ENCODE peak calls at places on chromosome 12, in five cellular contexts. J, R, B, C and Z are unnamed samples.

GRCh38 chr12:106138646-106139421 is at the start of gene NUAK1:
- DNase-seq in J (no peak), R (no peak), B (no peak), C (no peak), Z (peak)

GRCh38 chr12:86254399-86255107 is 1.6 kb downstream of the MGAT4C start:
- DNase-seq in J (no peak), R (no peak), B (no peak), C (no peak), Z (no peak)

GRCh38 chr12:94644141-94644575 is 6.2 kb downstream of the TMCC3 start:
- DNase-seq in J (no peak), R (peak), B (no peak), C (no peak), Z (no peak)

GRCh38 chr12:14410841-14411569 is 45.5 kb downstream of the ATF7IP start:
- DNase-seq in J (no peak), R (no peak), B (no peak), C (no peak), Z (no peak)

GRCh38 chr12:78290606-78291345 is 460.1 kb downstream of the NAV3 start:
- DNase-seq in J (no peak), R (no peak), B (no peak), C (no peak), Z (no peak)

GRCh38 chr12:113049976-113050742 is 6.4 kb upstream of the DTX1 start:
- DNase-seq in J (no peak), R (no peak), B (no peak), C (no peak), Z (no peak)

GRCh38 chr12:19206493-19207077 is 77.1 kb downstream of the PLEKHA5 start:
- DNase-seq in J (no peak), R (no peak), B (no peak), C (no peak), Z (no peak)

GRCh38 chr12:6603095-6603567 is 4.0 kb downstream of the CHD4 start:
- DNase-seq in J (no peak), R (no peak), B (no peak), C (no peak), Z (no peak)

GRCh38 chr12:80702889-80703605 is 4.4 kb upstream of the MYF6 start:
- DNase-seq in J (no peak), R (peak), B (no peak), C (no peak), Z (no peak)

GRCh38 chr12:43098078-43098477 is 453.9 kb downstream of the ADAMTS20 start:
- DNase-seq in J (no peak), R (no peak), B (no peak), C (no peak), Z (no peak)

GRCh38 chr12:85740190-85740589 is 96.0 kb downstream of the RASSF9 start:
- DNase-seq in J (no peak), R (no peak), B (no peak), C (no peak), Z (no peak)

GRCh38 chr12:123942277-123942653 is 30.4 kb downstream of the CCDC92 start:
- DNase-seq in J (no peak), R (no peak), B (no peak), C (no peak), Z (no peak)

GRCh38 chr12:6264402-6265037 is 46.0 kb upstream of the PLEKHG6 start:
- DNase-seq in J (no peak), R (no peak), B (no peak), C (no peak), Z (no peak)

GRCh38 chr12:117472983-117473382 is 111.6 kb upstream of the NOS1 start:
- DNase-seq in J (no peak), R (no peak), B (peak), C (peak), Z (no peak)

GRCh38 chr12:571795-572531 is 91.3 kb downstream of the NINJ2 start:
- DNase-seq in J (no peak), R (no peak), B (no peak), C (no peak), Z (no peak)

GRCh38 chr12:25883026-25883928 is 75.2 kb upstream of the RASSF8 start:
- DNase-seq in J (no peak), R (no peak), B (peak), C (no peak), Z (no peak)

GRCh38 chr12:67625004-67625403 is 23.5 kb upstream of the DYRK2 start:
- DNase-seq in J (no peak), R (no peak), B (no peak), C (no peak), Z (no peak)

GRCh38 chr12:131830335-131831020 is 2.3 kb downstream of the MMP17 start:
- DNase-seq in J (peak), R (no peak), B (peak), C (no peak), Z (no peak)

GRCh38 chr12:103791350-103791920 is 49.6 kb downstream of the NT5DC3 start:
- DNase-seq in J (no peak), R (no peak), B (no peak), C (no peak), Z (no peak)

GRCh38 chr12:130970908-130971233 is 17.2 kb downstream of the ADGRD1 start:
- DNase-seq in J (no peak), R (no peak), B (no peak), C (no peak), Z (no peak)

GRCh38 chr12:32605326-32606095 is 73.6 kb upstream of the DNM1L start:
- DNase-seq in J (no peak), R (no peak), B (no peak), C (no peak), Z (no peak)

GRCh38 chr12:89370850-89371249 is 18.5 kb upstream of the DUSP6 start:
- DNase-seq in J (no peak), R (no peak), B (no peak), C (no peak), Z (no peak)
- TF ChIP-seq POLR2A in J (no peak), R (no peak), B (no peak), C (no peak), Z (no peak)

GRCh38 chr12:3641428-3641883 is 111.5 kb downstream of the CRACR2A start:
- DNase-seq in J (no peak), R (no peak), B (no peak), C (no peak), Z (no peak)
- TF ChIP-seq TAF1 in J (no peak), R (no peak), B (no peak), C (no peak), Z (no peak)

GRCh38 chr12:91889059-91889458 is 256.6 kb downstream of the BTG1 start:
- DNase-seq in J (no peak), R (no peak), B (no peak), C (no peak), Z (no peak)
- TF ChIP-seq POLR2AphosphoS5 in J (no peak), R (no peak), B (no peak), C (no peak), Z (no peak)

DNA sequence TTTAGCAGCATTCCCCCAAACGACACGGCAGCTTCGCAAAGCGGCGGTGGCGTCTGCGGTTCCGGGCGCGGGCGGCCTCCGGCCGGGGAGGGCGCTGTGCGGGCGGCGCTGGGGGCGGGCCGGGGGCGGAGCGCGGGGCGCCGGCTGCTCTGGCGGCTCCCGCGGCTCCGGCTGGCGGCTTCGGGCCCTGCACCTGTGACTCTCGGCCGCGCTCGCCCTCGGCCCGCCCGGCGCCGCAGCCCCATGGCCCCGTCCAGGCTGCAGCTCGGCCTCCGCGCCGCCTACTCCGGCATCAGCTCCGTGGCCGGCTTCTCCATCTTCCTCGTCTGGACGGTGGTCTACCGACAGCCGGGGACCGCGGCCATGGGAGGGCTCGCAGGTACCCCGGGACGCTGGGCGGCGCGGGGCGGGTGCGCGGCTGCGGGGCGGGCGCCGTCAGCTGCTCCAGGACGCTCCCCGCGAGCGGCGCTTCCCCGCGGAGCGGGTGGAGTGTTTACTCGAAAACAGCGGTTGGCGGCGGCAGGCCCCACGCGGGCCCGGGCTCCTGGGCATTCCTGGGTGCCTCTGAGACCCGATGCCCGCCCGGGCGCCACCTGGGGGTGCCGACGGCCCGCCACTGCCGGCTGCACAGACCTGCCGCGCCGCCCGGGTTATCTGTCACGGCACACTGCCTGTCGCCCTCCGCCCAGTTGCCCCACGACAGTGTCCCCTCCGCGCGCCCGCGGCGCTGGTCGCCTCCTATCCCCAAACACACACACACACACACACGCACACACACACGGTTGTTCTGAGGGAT is at the start of gene SLC48A1:
- DNase-seq in J (peak), R (no peak), B (peak), C (no peak), Z (peak)
- TF ChIP-seq POLR2A in J (no peak), R (peak), B (peak), C (no peak), Z (no peak)

GRCh38 chr12:118493962-118494361 is 117.6 kb downstream of the SUDS3 start:
- DNase-seq in J (no peak), R (no peak), B (no peak), C (no peak), Z (no peak)

DNA sequence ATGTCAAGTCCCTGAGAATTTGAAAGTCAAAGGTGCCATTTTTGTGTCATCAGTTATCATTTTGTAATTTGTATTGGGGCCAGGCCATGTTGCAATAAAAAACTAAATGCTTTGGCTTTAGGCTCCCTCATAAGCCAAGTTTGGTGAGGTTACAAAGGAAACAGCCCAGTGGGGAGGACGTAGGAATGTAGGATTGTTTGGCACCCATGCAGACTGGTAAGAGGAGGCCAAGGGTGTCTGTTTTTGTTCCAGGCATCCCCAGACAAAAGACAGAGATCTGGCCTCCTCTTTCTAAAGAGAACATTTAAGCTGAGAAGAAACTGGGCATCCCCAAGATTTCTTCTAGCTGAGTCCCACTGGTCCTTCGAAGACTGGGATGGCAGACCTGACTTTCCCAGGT is 111.7 kb downstream of the SUDS3 start:
- DNase-seq in J (no peak), R (no peak), B (no peak), C (no peak), Z (no peak)
- TF ChIP-seq TAF1 in J (no peak), R (no peak), B (no peak), C (no peak), Z (no peak)